ENCODE peak calls at places on chromosomes 7 and 10, in seven cellular contexts. Y is breast epithelium, I is lower leg skin, C is heart right ventricle, F is mammary epithelial cell, W is choroid plexus epithelial cell, R is hepatocyte. K is an unnamed sample.

GRCh38 chr7:65475734-65476319 is 102.2 kb downstream of the ZNF92 start:
- DNase-seq in Y (peak), I (no peak), C (no peak), F (peak), W (peak), R (no peak), K (no peak)

GRCh38 chr10:19935106-19935505 is 118.9 kb downstream of the PLXDC2 start:
- DNase-seq in Y (no peak), I (no peak), C (no peak), F (no peak), W (no peak), R (no peak), K (no peak)

GRCh38 chr7:70098133-70098561 is 499.9 kb downstream of the AUTS2 start:
- DNase-seq in Y (no peak), I (no peak), C (no peak), F (no peak), W (no peak), R (no peak), K (no peak)

GRCh38 chr7:120867932-120868331 is 10.0 kb upstream of the TSPAN12 start:
- DNase-seq in Y (no peak), I (no peak), C (no peak), F (peak), W (no peak), R (no peak), K (no peak)

GRCh38 chr7:100515072-100515532 is 23.9 kb upstream of the AGFG2 start:
- DNase-seq in Y (no peak), I (no peak), C (no peak), F (peak), W (peak), R (no peak), K (peak)

GRCh38 chr10:103695584-103696005 is 159.8 kb downstream of the SH3PXD2A start:
- DNase-seq in Y (no peak), I (no peak), C (no peak), F (no peak), W (peak), R (no peak), K (peak)

GRCh38 chr10:99977916-99978315 is 31.8 kb downstream of the DNMBP start:
- DNase-seq in Y (no peak), I (no peak), C (no peak), F (no peak), W (peak), R (no peak), K (no peak)

GRCh38 chr10:54869022-54869421 is 68.0 kb upstream of the PCDH15 start:
- DNase-seq in Y (no peak), I (no peak), C (no peak), F (no peak), W (peak), R (no peak), K (no peak)

GRCh38 chr7:1853619-1854520 is 183.8 kb downstream of the ELFN1 start:
- DNase-seq in Y (no peak), I (peak), C (no peak), F (no peak), W (no peak), R (no peak), K (no peak)

GRCh38 chr7:1854521-1855395 is 184.7 kb downstream of the ELFN1 start:
- DNase-seq in Y (peak), I (peak), C (no peak), F (no peak), W (no peak), R (no peak), K (peak)

GRCh38 chr7:1850976-1851571 is 181.0 kb downstream of the ELFN1 start:
- DNase-seq in Y (no peak), I (no peak), C (no peak), F (no peak), W (no peak), R (no peak), K (no peak)

GRCh38 chr7:1851731-1852531 is 181.9 kb downstream of the ELFN1 start:
- DNase-seq in Y (no peak), I (no peak), C (no peak), F (no peak), W (no peak), R (no peak), K (no peak)

GRCh38 chr7:1852781-1853618 is 182.9 kb downstream of the ELFN1 start:
- DNase-seq in Y (peak), I (peak), C (no peak), F (no peak), W (no peak), R (no peak), K (peak)
- H3K4me3 ChIP-seq in Y (no peak), I (no peak), C (no peak), F (no peak), W (no peak), R (no peak), K (no peak)

GRCh38 chr10:869171-869570 is 62.3 kb downstream of the LARP4B start:
- DNase-seq in Y (no peak), I (no peak), C (no peak), F (no peak), W (no peak), R (no peak), K (no peak)

GRCh38 chr10:866577-866941 is 64.9 kb downstream of the LARP4B start:
- DNase-seq in Y (no peak), I (no peak), C (no peak), F (no peak), W (no peak), R (no peak), K (no peak)

GRCh38 chr10:865924-866576 is 65.5 kb downstream of the LARP4B start:
- DNase-seq in Y (no peak), I (no peak), C (no peak), F (no peak), W (no peak), R (no peak), K (no peak)

GRCh38 chr10:867807-868206 is 63.7 kb downstream of the LARP4B start:
- DNase-seq in Y (no peak), I (no peak), C (no peak), F (no peak), W (peak), R (no peak), K (peak)

GRCh38 chr10:865257-865656 is 66.2 kb downstream of the LARP4B start:
- DNase-seq in Y (no peak), I (no peak), C (no peak), F (no peak), W (no peak), R (no peak), K (no peak)
- TF ChIP-seq CTCF in Y (no peak), I (no peak), C (no peak), F (no peak), W (peak), R (no peak), K (no peak)

GRCh38 chr10:48604408-48605263 is at the start of gene ARHGAP22:
- DNase-seq in Y (no peak), I (peak), C (peak), F (peak), W (no peak), R (peak), K (peak)
- H3K4me3 ChIP-seq in Y (peak), I (no peak), C (peak), F (peak), W (peak), R (no peak), K (peak)

GRCh38 chr7:45064047-45064725 is 24.6 kb downstream of the NACAD start:
- DNase-seq in Y (peak), I (peak), C (no peak), F (no peak), W (no peak), R (no peak), K (no peak)

GRCh38 chr7:45067582-45067981 is 21.2 kb downstream of the NACAD start:
- DNase-seq in Y (peak), I (no peak), C (no peak), F (no peak), W (no peak), R (no peak), K (no peak)

GRCh38 chr7:45068236-45069023 is 20.3 kb downstream of the NACAD start:
- DNase-seq in Y (peak), I (peak), C (no peak), F (no peak), W (no peak), R (no peak), K (no peak)

GRCh38 chr7:45066409-45066808 is 22.4 kb downstream of the NACAD start:
- DNase-seq in Y (peak), I (no peak), C (no peak), F (no peak), W (no peak), R (no peak), K (no peak)

GRCh38 chr7:45065031-45065995 is 23.5 kb downstream of the NACAD start:
- DNase-seq in Y (peak), I (no peak), C (no peak), F (no peak), W (no peak), R (no peak), K (no peak)
- TF ChIP-seq CTCF in Y (no peak), I (no peak), C (no peak), F (no peak), W (no peak), R (no peak), K (no peak)

GRCh38 chr7:1920886-1921285 is 250.8 kb downstream of the ELFN1 start:
- DNase-seq in Y (no peak), I (no peak), C (no peak), F (no peak), W (no peak), R (no peak), K (no peak)
- H3K4me3 ChIP-seq in Y (no peak), I (no peak), C (no peak), F (no peak), W (no peak), R (no peak), K (no peak)

GRCh38 chr7:108046952-108047506 is 44.1 kb upstream of the LAMB1 start:
- DNase-seq in Y (no peak), I (no peak), C (no peak), F (peak), W (no peak), R (no peak), K (no peak)

GRCh38 chr7:108045154-108045553 is 42.2 kb upstream of the LAMB1 start:
- DNase-seq in Y (no peak), I (no peak), C (no peak), F (no peak), W (peak), R (peak), K (peak)

GRCh38 chr7:108048422-108048821 is 45.5 kb upstream of the LAMB1 start:
- DNase-seq in Y (no peak), I (no peak), C (no peak), F (no peak), W (no peak), R (no peak), K (no peak)

GRCh38 chr7:108049962-108050361 is 47.0 kb upstream of the LAMB1 start:
- DNase-seq in Y (no peak), I (no peak), C (no peak), F (no peak), W (no peak), R (no peak), K (no peak)

DNA sequence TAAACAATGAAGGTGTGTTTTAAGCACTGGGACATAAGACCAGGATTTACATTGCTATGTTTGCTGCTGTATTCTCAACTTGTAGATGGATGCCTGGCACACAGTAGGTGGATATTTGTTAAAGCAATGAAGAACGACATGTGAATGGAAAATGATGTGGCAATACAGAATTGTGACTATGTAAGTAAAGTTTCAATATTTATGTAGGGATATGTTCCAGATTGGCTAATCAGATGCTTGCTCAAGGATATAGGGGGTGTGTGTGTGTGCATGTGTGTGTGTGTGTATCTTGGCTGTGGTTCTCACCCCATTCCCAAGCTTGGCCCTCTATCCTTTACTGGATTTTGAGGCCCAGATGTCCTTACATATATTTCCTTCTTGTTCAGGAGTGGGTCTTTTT is 42.7 kb upstream of the LAMB1 start:
- DNase-seq in Y (no peak), I (no peak), C (no peak), F (no peak), W (peak), R (no peak), K (peak)
- TF ChIP-seq CTCF in Y (no peak), I (no peak), C (no peak), F (no peak), W (no peak), R (no peak), K (no peak)

GRCh38 chr10:35166607-35167006 is 40.0 kb downstream of the CREM start:
- DNase-seq in Y (no peak), I (no peak), C (no peak), F (no peak), W (no peak), R (no peak), K (no peak)
- H3K4me3 ChIP-seq in Y (no peak), I (no peak), C (no peak), F (no peak), W (no peak), R (no peak), K (no peak)

GRCh38 chr10:75650648-75651047 is 219.2 kb downstream of the LRMDA start:
- DNase-seq in Y (no peak), I (no peak), C (no peak), F (no peak), W (no peak), R (no peak), K (no peak)
- TF ChIP-seq CTCF in Y (no peak), I (no peak), C (no peak), F (no peak), W (no peak), R (no peak), K (no peak)